ENCODE peak calls at places on chromosomes 4 and X, in four cellular contexts. C is right lobe of liver, A is GM23248, W is Caco-2. V is an unnamed sample.
A peak's percentile ranks its signal among the peaks of the same experiment; 100 is the strongest.

GRCh38 chr4:10403633-10404445 is 53.4 kb downstream of the ZNF518B start:
- DNase-seq in A (peak; percentile 66), C (no peak), W (peak; percentile 52), V (no peak)

GRCh38 chrX:136687457-136687856 is 39.5 kb downstream of the CD40LG start:
- DNase-seq in C (no peak), W (no peak), A (no peak), V (no peak)

GRCh38 chr4:41120297-41121217 is 93.8 kb downstream of the APBB2 start:
- DNase-seq in C (peak; percentile 84), A (peak; percentile 53), W (no peak), V (no peak)

GRCh38 chr4:174402470-174403176 is 118.9 kb downstream of the CEP44 start:
- DNase-seq in W (peak; percentile 11), C (no peak), A (peak; percentile 25), V (no peak)

GRCh38 chr4:116796022-116796421 is 289.4 kb downstream of the TRAM1L1 start:
- DNase-seq in C (no peak), W (no peak), A (no peak), V (no peak)

GRCh38 chr4:73103799-73104503 is 34.4 kb upstream of the COX18 start:
- DNase-seq in C (no peak), W (peak; percentile 60), A (no peak), V (no peak)

GRCh38 chr4:1871471-1872021 is 353 bp downstream of the NSD2 start:
- DNase-seq in A (peak; percentile 59), W (peak; percentile 65), C (peak; percentile 69), V (no peak)

GRCh38 chr4:125140966-125141495 is 173.7 kb upstream of the FAT4 start:
- DNase-seq in C (no peak), A (peak; percentile 67), W (no peak), V (no peak)

GRCh38 chr4:9918475-9918874 is 102.8 kb downstream of the SLC2A9 start:
- DNase-seq in C (no peak), W (no peak), A (no peak), V (no peak)

GRCh38 chr4:85475631-85476233 is 782 bp downstream of the ARHGAP24 start:
- DNase-seq in W (no peak), A (peak; percentile 48), C (no peak), V (no peak)

GRCh38 chrX:151702741-151703352 is 7.6 kb downstream of the PRRG3 start:
- DNase-seq in W (no peak), C (no peak), A (no peak), V (no peak)
- H3K9me3 ChIP-seq in W (no peaks in the 10 kb centered on the region), C (no peaks in the 10 kb centered on the region), A (no peaks in the 10 kb centered on the region), V (no peaks in the 10 kb centered on the region)

GRCh38 chr4:57966987-57967760 is 857.0 kb upstream of the IGFBP7 start:
- DNase-seq in A (no peak), C (peak; percentile 45), W (no peak), V (no peak)
- H3K9me3 ChIP-seq in A (no peaks in the 10 kb centered on the region), C (no peaks in the 10 kb centered on the region), W (no peaks in the 10 kb centered on the region), V (no peaks in the 10 kb centered on the region)

DNA sequence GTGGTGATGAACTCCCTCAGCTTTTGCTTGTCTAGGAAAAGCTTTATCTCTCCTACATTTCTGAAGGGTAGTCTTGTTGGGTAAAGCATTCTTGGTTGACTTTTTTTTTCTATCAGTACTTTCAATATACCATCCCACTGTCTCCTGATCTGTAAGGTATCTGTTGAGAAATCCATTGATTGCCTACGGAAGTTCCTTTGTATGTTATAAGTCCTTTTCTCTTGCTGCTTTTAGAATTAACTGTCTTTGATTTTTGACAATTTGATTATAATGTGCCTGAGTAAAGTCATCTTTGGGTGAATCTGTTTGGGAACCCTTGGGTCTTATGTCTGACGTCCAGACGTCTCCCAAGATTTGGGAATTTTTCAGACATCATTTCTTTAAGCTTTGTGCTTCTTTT is 30.8 kb downstream of the SCLT1 start:
- DNase-seq in A (no peak), C (no peak), W (no peak), V (no peak)
- H3K9me3 ChIP-seq in A (no peaks in the 10 kb centered on the region), C (no peaks in the 10 kb centered on the region), W (peaks cover 8% of the 10 kb centered on the region), V (peaks cover 20% of the 10 kb centered on the region)

GRCh38 chr4:44447563-44448504 is 775 bp downstream of the KCTD8 start:
- DNase-seq in W (no peak), A (peak; percentile 14), C (peak; percentile 41), V (no peak)
- H3K9me3 ChIP-seq in W (no peaks in the 10 kb centered on the region), A (no peaks in the 10 kb centered on the region), C (no peaks in the 10 kb centered on the region), V (no peaks in the 10 kb centered on the region)

GRCh38 chrX:57984620-57985019 is 74.4 kb upstream of the ZXDA start:
- DNase-seq in C (no peak), W (no peak), A (no peak), V (no peak)
- H3K9me3 ChIP-seq in C (no peaks in the 10 kb centered on the region), W (no peaks in the 10 kb centered on the region), A (no peaks in the 10 kb centered on the region), V (no peaks in the 10 kb centered on the region)

GRCh38 chr4:173111031-173111430 is 57.6 kb upstream of the GALNT7 start:
- DNase-seq in C (no peak), A (no peak), W (no peak), V (no peak)
- H3K9me3 ChIP-seq in C (no peaks in the 10 kb centered on the region), A (no peaks in the 10 kb centered on the region), W (no peaks in the 10 kb centered on the region), V (no peaks in the 10 kb centered on the region)

DNA sequence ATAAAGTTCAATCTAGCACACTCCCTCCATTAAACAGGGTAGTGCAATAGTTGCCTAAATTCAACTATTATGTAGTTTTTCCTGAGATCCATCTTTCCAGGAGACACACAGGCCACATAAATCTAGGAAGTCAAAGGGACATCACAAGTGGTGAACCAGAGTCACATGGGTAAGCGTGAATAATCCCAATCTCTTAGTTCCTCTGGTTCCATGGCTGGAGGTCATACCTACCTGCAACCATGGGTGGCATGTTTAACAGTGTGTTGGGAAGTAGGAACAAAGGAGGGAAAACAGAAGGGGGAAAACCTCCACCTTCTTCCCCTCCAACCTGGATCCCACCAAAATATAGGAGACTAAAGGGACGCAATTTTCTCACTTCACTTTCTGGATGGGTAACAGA is 2651.6 kb downstream of the ARAP2 start:
- DNase-seq in A (no peak), C (no peak), W (no peak), V (no peak)
- H3K9me3 ChIP-seq in A (no peaks in the 10 kb centered on the region), C (no peaks in the 10 kb centered on the region), W (no peaks in the 10 kb centered on the region), V (no peaks in the 10 kb centered on the region)

GRCh38 chr4:42678512-42678911 is 21.6 kb upstream of the ATP8A1 start:
- DNase-seq in W (no peak), C (no peak), A (no peak), V (no peak)
- H3K9me3 ChIP-seq in W (no peaks in the 10 kb centered on the region), C (no peaks in the 10 kb centered on the region), A (no peaks in the 10 kb centered on the region), V (no peaks in the 10 kb centered on the region)

DNA sequence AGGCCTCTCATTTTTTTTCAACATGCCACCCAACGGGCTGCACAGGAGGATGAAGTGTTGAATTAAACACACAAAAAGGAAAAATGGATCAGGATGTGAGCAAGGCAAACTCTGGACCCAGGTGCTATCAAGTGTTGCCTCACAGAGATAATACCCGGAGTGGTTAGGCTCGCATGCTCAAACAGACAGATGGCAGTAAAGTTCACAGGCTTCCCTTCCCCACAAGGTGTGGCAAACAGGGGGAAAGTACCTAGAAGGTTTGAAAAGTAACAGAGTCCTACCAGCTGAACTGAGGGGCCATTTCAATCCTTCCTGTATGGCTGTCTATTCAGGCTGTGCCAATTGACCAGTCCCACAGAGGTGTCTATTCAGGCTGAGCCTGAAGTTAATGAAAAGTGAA is 123.9 kb upstream of the GC start:
- DNase-seq in A (no peak), W (no peak), C (no peak), V (no peak)
- H3K9me3 ChIP-seq in A (no peaks in the 10 kb centered on the region), W (peaks cover 16% of the 10 kb centered on the region), C (no peaks in the 10 kb centered on the region), V (no peaks in the 10 kb centered on the region)

V was measured in T-helper 17 cell.